ENCODE peak calls at places on chromosome 22, in seven cellular contexts. T is HFFc6, F is KBM-7, W is EL, U is Right ventricle myocardium superior, B is mesothelial cell of epicardium, L is neuronal stem cell. R is an unnamed sample.

GRCh38 chr22:45919504-45920286 is 57.3 kb downstream of the WNT7B start:
- DNase-seq in F (no peak), T (no peak), B (no peak), U (no peak), W (no peak), L (no peak), R (peak)

GRCh38 chr22:37462983-37463382 is 23.2 kb downstream of the MFNG start:
- DNase-seq in W (peak), B (peak), F (peak), T (no peak), U (no peak), L (peak), R (no peak)

GRCh38 chr22:19473578-19473977 is 5.4 kb downstream of the UFD1 start:
- DNase-seq in T (peak), F (no peak), W (no peak), U (no peak), L (no peak), B (no peak), R (no peak)

GRCh38 chr22:36714110-36714509 is 10.6 kb upstream of the CACNG2 start:
- DNase-seq in U (no peak), T (no peak), W (no peak), B (no peak), F (no peak), L (no peak), R (no peak)

GRCh38 chr22:23431337-23432072 is 148.6 kb downstream of the IGLL1 start:
- DNase-seq in W (no peak), F (no peak), B (no peak), L (no peak), T (no peak), U (no peak), R (no peak)

GRCh38 chr22:29072979-29073617 is at the start of gene KREMEN1:
- DNase-seq in F (no peak), B (peak), T (no peak), U (peak), W (no peak), L (no peak), R (no peak)

GRCh38 chr22:28716686-28717085 is 24.9 kb downstream of the CHEK2 start:
- DNase-seq in L (no peak), W (no peak), B (no peak), U (no peak), F (no peak), T (no peak), R (no peak)

GRCh38 chr22:40450651-40451050 is 80.3 kb downstream of the SGSM3 start:
- DNase-seq in B (no peak), F (no peak), W (no peak), L (no peak), U (no peak), T (no peak), R (no peak)

GRCh38 chr22:44972363-44973083 is 37.3 kb downstream of the PHF21B start:
- DNase-seq in B (no peak), F (no peak), L (no peak), W (no peak), T (no peak), U (no peak), R (no peak)

GRCh38 chr22:17836977-17837742 is 62.9 kb upstream of the BID start:
- DNase-seq in L (no peak), B (no peak), F (no peak), T (no peak), U (no peak), W (no peak), R (no peak)

GRCh38 chr22:46936378-46936916 is 174.0 kb downstream of the TBC1D22A start:
- DNase-seq in T (no peak), B (no peak), L (no peak), U (no peak), F (no peak), W (no peak), R (no peak)